ENCODE peak calls at places on chromosome 5, in nine cellular contexts. L is omental fat pad; J is SW480; B is CD4-positive, CD25-positive, alpha-beta regulatory T cell; V is COR-L47; Y is D721Med; M is naive thymus-derived CD4-positive, alpha-beta T cell; G is stimulated activated CD4-positive, alpha-beta T cell treated with anti-CD3 and anti-CD28 coated beads, Interleukin-1b, Interleukin-23, amount 100 ng/mL, for 1 hour; P is activated CD4-positive, CD25-positive, alpha-beta regulatory T cell. U is an unnamed sample.

GRCh38 chr5:148491793-148492184 is 108.0 kb downstream of the FBXO38 start:
- DNase-seq in L (no peak), J (no peak), B (no peak), V (no peak), Y (no peak), M (no peak), G (no peak), P (no peak), U (no peak)

GRCh38 chr5:140168371-140168770 is 6.6 kb upstream of the CYSTM1 start:
- DNase-seq in L (no peak), J (no peak), B (no peak), V (no peak), Y (no peak), M (no peak), G (no peak), P (no peak), U (no peak)

GRCh38 chr5:115661156-115661555 is 35.3 kb upstream of the TMED7 start:
- DNase-seq in L (no peak), J (no peak), B (no peak), V (no peak), Y (no peak), M (no peak), G (no peak), P (no peak), U (no peak)

GRCh38 chr5:77354454-77354853 is 137.7 kb downstream of the WDR41 start:
- DNase-seq in L (no peak), J (no peak), B (no peak), V (no peak), Y (no peak), M (no peak), G (no peak), P (no peak), U (no peak)

GRCh38 chr5:163789870-163790269 is 284.5 kb downstream of the MAT2B start:
- DNase-seq in L (no peak), J (no peak), B (no peak), V (no peak), Y (no peak), M (no peak), G (no peak), P (no peak), U (no peak)

GRCh38 chr5:159412284-159413046 is 82.2 kb upstream of the IL12B start:
- DNase-seq in L (no peak), J (no peak), B (peak), V (no peak), Y (no peak), M (peak), G (peak), P (peak), U (no peak)

GRCh38 chr5:83914662-83915418 is 194.2 kb upstream of the HAPLN1 start:
- DNase-seq in L (no peak), J (no peak), B (no peak), V (no peak), Y (no peak), M (no peak), G (no peak), P (no peak), U (no peak)

GRCh38 chr5:180137401-180138213 is 66.0 kb upstream of the RNF130 start:
- DNase-seq in L (peak), J (no peak), B (no peak), V (no peak), Y (no peak), M (no peak), G (no peak), P (no peak), U (no peak)

GRCh38 chr5:175862131-175863012 is 9.0 kb upstream of the CPLX2 start:
- DNase-seq in L (no peak), J (no peak), B (no peak), V (no peak), Y (no peak), M (no peak), G (no peak), P (no peak), U (no peak)

GRCh38 chr5:8462565-8462964 is 593.6 kb downstream of the MTRR start:
- DNase-seq in L (no peak), J (no peak), B (no peak), V (no peak), Y (no peak), M (no peak), G (no peak), P (no peak), U (no peak)

GRCh38 chr5:133114933-133115310 is 63.1 kb downstream of the HSPA4 start:
- DNase-seq in L (no peak), J (no peak), B (no peak), V (no peak), Y (no peak), M (no peak), G (no peak), P (no peak), U (no peak)

GRCh38 chr5:174520420-174521396 is 203.7 kb upstream of the MSX2 start:
- DNase-seq in L (no peak), J (peak), B (no peak), V (peak), Y (no peak), M (no peak), G (no peak), P (no peak), U (no peak)

GRCh38 chr5:173474881-173475287 is 141.6 kb downstream of the BOD1 start:
- DNase-seq in L (no peak), J (no peak), B (no peak), V (no peak), Y (no peak), M (no peak), G (no peak), P (no peak), U (no peak)

GRCh38 chr5:139638090-139638735 is 9.9 kb upstream of the CXXC5 start:
- DNase-seq in L (no peak), J (peak), B (peak), V (peak), Y (peak), M (no peak), G (no peak), P (no peak), U (no peak)

GRCh38 chr5:41508186-41508585 is 2.2 kb downstream of the PLCXD3 start:
- DNase-seq in L (no peak), J (no peak), B (no peak), V (no peak), Y (no peak), M (no peak), G (no peak), P (no peak), U (no peak)

GRCh38 chr5:122252319-122252718 is 59.7 kb upstream of the SNCAIP start:
- DNase-seq in L (no peak), J (peak), B (no peak), V (no peak), Y (no peak), M (no peak), G (no peak), P (no peak), U (no peak)

GRCh38 chr5:72234265-72234700 is 85.8 kb downstream of the MRPS27 start:
- DNase-seq in L (no peak), J (peak), B (peak), V (no peak), Y (no peak), M (peak), G (no peak), P (no peak), U (no peak)